ENCODE peak calls at places on chromosome 21, in seven cellular contexts. E is IMR-90, L is GM23248, V is mesenchymal stem cell, O is osteoblast, N is HepG2, C is neuronal stem cell. Y is an unnamed sample. For H3K9me3, the result is how much of the 10 kb centered on the place peaks cover.

GRCh38 chr21:17612565-17613241 is at the start of gene BTG3:
- DNase-seq in E (peak), V (peak), L (peak), C (peak), N (peak), O (peak), Y (peak)

GRCh38 chr21:31564439-31564838 is 95.1 kb upstream of the SOD1 start:
- DNase-seq in N (no peak), L (no peak), C (no peak), O (peak), V (no peak), E (no peak), Y (no peak)

GRCh38 chr21:39316062-39316461 is 2.6 kb upstream of the BRWD1 start:
- DNase-seq in V (no peak), L (peak), C (no peak), E (no peak), O (no peak), N (no peak), Y (no peak)

GRCh38 chr21:26945916-26946315 is 21.0 kb downstream of the ADAMTS5 start:
- DNase-seq in L (peak), N (no peak), O (no peak), C (no peak), V (peak), E (no peak), Y (no peak)

GRCh38 chr21:21682172-21682571 is 684.0 kb downstream of the NCAM2 start:
- DNase-seq in E (peak), N (no peak), L (peak), C (no peak), O (no peak), V (no peak), Y (no peak)

GRCh38 chr21:38267991-38268858 is 11.4 kb downstream of the KCNJ15 start:
- DNase-seq in E (no peak), V (no peak), C (no peak), N (no peak), O (no peak), L (peak), Y (peak)

GRCh38 chr21:38831526-38832467 is 26.1 kb downstream of the ETS2 start:
- DNase-seq in O (peak), L (peak), N (peak), C (no peak), E (peak), V (peak), Y (peak)

GRCh38 chr21:27580276-27580675 is 613.4 kb upstream of the ADAMTS5 start:
- DNase-seq in O (peak), C (no peak), E (peak), N (no peak), V (no peak), L (peak), Y (no peak)

GRCh38 chr21:34004984-34005383 is 68.4 kb upstream of the MRPS6 start:
- DNase-seq in V (no peak), N (no peak), L (no peak), E (no peak), C (no peak), O (no peak), Y (no peak)

GRCh38 chr21:32386195-32386870 is 6.5 kb downstream of the URB1 start:
- DNase-seq in V (no peak), O (no peak), N (no peak), L (peak), C (no peak), E (no peak), Y (peak)

GRCh38 chr21:41885341-41886024 is 6.3 kb upstream of the PRDM15 start:
- DNase-seq in C (no peak), N (no peak), V (peak), L (no peak), E (peak), O (no peak), Y (no peak)

GRCh38 chr21:38950388-38951094 is 144.8 kb downstream of the ETS2 start:
- DNase-seq in O (no peak), C (no peak), V (peak), E (peak), N (no peak), L (peak), Y (no peak)

GRCh38 chr21:32411366-32412161 is 942 bp upstream of the EVA1C start:
- DNase-seq in N (no peak), C (no peak), L (peak), V (peak), O (peak), E (peak), Y (peak)

GRCh38 chr21:38984982-38985422 is 179.3 kb downstream of the ETS2 start:
- DNase-seq in E (peak), N (no peak), V (peak), O (peak), C (no peak), L (peak), Y (peak)

GRCh38 chr21:39336457-39337008 is 12.4 kb downstream of the HMGN1 start:
- DNase-seq in L (no peak), N (peak), O (no peak), C (no peak), E (no peak), V (no peak), Y (no peak)

GRCh38 chr21:41642399-41642798 is 124.5 kb downstream of the RIPK4 start:
- DNase-seq in C (no peak), O (no peak), E (peak), V (no peak), L (peak), N (peak), Y (no peak)

GRCh38 chr21:43343992-43344886 is 82.7 kb downstream of the SIK1 start:
- DNase-seq in E (no peak), L (no peak), C (no peak), O (no peak), N (no peak), V (no peak), Y (no peak)

GRCh38 chr21:41747943-41748738 is 18.7 kb downstream of the RIPK4 start:
- DNase-seq in V (no peak), E (no peak), N (no peak), C (no peak), O (no peak), L (no peak), Y (no peak)

GRCh38 chr21:31902438-31902837 is 29.6 kb downstream of the HUNK start:
- DNase-seq in V (no peak), O (no peak), L (no peak), C (no peak), E (no peak), N (no peak), Y (no peak)

GRCh38 chr21:33514234-33514633 is 22.7 kb upstream of the DNAJC28 start:
- DNase-seq in E (peak), L (peak), V (peak), N (no peak), O (no peak), C (no peak), Y (no peak)

GRCh38 chr21:32717851-32718316 is 9.9 kb downstream of the SYNJ1 start:
- DNase-seq in O (no peak), C (peak), L (no peak), V (peak), E (peak), N (no peak), Y (no peak)

GRCh38 chr21:38979271-38980196 is 173.8 kb downstream of the ETS2 start:
- DNase-seq in N (no peak), O (no peak), E (peak), V (peak), C (no peak), L (peak), Y (no peak)

GRCh38 chr21:26845066-26845749 is at the start of gene ADAMTS1:
- DNase-seq in O (peak), V (peak), C (peak), N (peak), E (peak), L (peak), Y (peak)

GRCh38 chr21:42002421-42002958 is 7.7 kb downstream of the ZBTB21 start:
- DNase-seq in N (no peak), C (no peak), L (peak), E (peak), V (peak), O (peak), Y (no peak)

GRCh38 chr21:33434770-33435360 is 31.7 kb downstream of the IFNGR2 start:
- DNase-seq in L (peak), O (peak), N (no peak), E (peak), V (peak), C (no peak), Y (peak)

GRCh38 chr21:18138507-18138906 is 106.1 kb upstream of the CHODL start:
- DNase-seq in L (no peak), N (no peak), E (no peak), V (no peak), C (no peak), O (no peak), Y (no peak)

GRCh38 chr21:31447477-31447876 is 103.4 kb upstream of the TIAM1 start:
- DNase-seq in N (no peak), V (peak), O (no peak), C (no peak), L (peak), E (peak), Y (no peak)

GRCh38 chr21:20822559-20823133 is 175.6 kb upstream of the NCAM2 start:
- DNase-seq in O (no peak), V (no peak), L (no peak), E (no peak), C (peak), N (no peak), Y (no peak)

GRCh38 chr21:42670884-42671283 is 17.5 kb downstream of the PDE9A start:
- DNase-seq in E (no peak), N (no peak), O (no peak), C (no peak), V (peak), L (no peak), Y (no peak)

DNA sequence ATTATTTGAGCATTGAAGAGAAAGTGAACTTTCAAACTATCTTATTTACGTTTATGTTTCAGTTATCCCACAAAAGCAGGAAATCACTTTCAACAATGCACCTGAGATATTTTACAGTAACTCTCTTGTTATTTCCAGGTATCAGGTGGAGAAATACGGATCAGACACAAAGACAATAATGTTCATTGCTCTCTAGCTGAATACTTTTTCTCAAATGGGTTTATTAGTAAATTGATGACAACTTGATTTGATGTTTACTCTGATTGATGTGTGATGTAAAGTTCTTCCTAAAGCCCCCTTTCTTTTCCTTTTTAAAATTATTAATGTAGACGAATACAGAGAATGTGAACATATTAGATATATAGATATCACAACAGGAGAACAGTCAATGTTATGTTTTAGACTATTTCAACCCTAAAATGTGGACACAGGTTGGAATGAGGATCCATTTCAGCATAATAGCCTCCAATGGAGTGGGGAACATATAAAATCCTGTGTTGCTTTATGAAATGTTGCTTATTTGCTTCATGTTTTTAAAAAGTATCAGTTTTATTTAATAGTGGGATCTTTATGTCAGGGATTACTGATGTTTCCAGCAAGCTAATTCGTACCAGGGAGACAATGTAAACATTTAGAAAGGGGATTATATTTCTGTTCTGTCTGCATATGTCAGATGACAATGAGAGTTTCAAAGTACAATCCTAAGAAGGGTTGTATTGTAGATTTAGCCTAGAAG is 1522.3 kb upstream of the TPTE start:
- DNase-seq in E (no peak), L (no peak), V (no peak), C (no peak), N (peak), O (no peak), Y (no peak)
- H3K9me3 ChIP-seq in E (under half), L (under half), V (under half), C (under half), N (half or more), O (under half), Y (under half)

GRCh38 chr21:29235714-29236197 is 63.0 kb upstream of the BACH1 start:
- DNase-seq in C (no peak), O (no peak), N (no peak), L (no peak), E (no peak), V (no peak), Y (no peak)

GRCh38 chr21:29230541-29231275 is 68.0 kb upstream of the BACH1 start:
- DNase-seq in L (peak), E (no peak), O (peak), V (peak), C (no peak), N (no peak), Y (no peak)

GRCh38 chr21:29231781-29232548 is 66.8 kb upstream of the BACH1 start:
- DNase-seq in E (no peak), O (no peak), C (no peak), N (no peak), L (no peak), V (no peak), Y (no peak)

GRCh38 chr21:29232601-29233541 is 65.9 kb upstream of the BACH1 start:
- DNase-seq in E (peak), O (no peak), C (no peak), L (peak), N (no peak), V (peak), Y (peak)

DNA sequence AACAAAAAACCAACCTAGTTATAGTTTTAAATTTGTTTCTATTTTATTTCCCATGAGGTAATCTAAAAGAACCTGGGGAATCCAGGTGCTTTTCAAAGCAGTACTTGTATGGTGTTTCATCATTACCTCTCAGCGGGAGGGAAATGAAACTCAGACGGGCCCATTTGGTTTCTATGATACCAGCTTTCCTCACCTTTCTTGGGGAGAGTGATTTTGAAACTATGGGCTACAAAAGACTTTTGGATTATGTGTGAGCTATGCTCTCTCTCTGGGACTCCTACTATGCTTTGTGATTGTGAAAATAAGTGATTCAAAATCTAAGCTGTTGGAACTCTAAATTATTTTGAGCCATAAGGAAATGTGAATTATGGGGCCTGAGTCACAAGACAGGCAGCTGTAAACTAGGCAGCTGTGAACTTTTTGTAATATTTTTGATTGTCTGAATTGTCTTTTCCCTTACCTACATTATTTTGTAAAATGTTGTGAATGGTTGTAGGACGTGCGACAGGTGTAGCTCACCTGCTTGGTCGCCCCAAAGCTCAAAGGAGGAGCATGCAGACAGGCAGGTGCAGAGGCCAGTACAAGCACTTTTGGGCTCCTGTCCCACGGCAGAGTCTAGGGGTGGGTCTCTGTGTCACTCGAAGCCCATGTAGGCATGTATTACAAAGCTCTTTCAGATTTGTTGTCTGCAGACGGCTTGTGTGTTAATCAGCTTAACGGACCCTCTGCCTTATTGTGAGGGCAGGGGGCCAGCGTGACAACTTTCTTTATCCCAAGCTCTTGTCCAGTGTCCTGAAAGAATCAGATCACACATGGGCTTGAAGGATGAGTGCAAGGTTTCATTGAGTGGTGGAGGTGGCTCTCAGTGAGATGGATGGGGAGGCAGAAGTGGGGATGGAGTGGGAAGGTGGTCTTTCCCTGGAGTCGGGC is 64.8 kb upstream of the BACH1 start:
- DNase-seq in E (no peak), C (no peak), N (no peak), V (no peak), O (no peak), L (no peak), Y (no peak)
- H3K27ac ChIP-seq in E (no peak), C (no peak), N (no peak), V (no peak), O (peak), L (no peak), Y (no peak)

DNA sequence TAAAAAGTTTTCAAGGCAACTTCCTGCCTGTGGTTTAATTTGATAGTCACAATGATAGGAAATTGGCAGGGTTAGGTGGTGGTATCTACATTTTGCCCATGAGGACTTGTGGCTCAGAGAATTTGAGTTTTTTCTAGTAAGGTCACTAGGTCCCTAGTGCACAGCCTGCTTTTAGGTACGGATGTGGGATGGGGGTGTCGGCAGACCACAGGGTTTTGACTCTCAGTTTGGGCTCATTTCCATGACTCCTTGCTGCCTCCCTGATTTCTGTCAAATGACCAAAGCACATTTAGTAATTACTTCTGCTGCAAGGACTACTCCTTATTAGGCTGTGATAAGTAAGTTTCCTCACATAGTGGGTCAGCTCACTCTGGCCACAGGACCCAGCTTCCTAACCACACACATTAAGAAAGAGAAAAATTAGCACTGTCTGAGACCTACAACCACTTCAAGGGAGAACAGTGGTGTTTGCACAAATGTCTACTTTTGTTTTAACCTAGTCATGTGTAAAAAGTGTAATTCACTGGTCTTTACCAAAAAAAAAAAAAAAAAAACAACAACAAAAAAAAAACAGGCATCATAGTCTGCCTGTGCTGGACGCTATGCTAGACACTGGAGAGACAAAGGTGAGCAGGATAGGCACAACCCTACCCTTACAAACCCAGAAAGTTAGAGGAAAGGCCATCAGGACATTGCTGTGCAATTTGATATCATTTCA is 43.7 kb downstream of the MRPL39 start:
- DNase-seq in N (no peak), C (no peak), L (peak), V (peak), E (no peak), O (no peak), Y (peak)
- H3K4me2 ChIP-seq in N (no peak), C (no peak), L (peak), V (no peak), E (peak), O (peak), Y (peak)

GRCh38 chr21:46005081-46005480 is 23.5 kb downstream of the COL6A1 start:
- DNase-seq in E (no peak), O (peak), C (no peak), N (no peak), V (no peak), L (peak), Y (no peak)
- H3K9me3 ChIP-seq in E (under half), O (under half), C (under half), N (under half), V (under half), L (under half), Y (under half)

DNA sequence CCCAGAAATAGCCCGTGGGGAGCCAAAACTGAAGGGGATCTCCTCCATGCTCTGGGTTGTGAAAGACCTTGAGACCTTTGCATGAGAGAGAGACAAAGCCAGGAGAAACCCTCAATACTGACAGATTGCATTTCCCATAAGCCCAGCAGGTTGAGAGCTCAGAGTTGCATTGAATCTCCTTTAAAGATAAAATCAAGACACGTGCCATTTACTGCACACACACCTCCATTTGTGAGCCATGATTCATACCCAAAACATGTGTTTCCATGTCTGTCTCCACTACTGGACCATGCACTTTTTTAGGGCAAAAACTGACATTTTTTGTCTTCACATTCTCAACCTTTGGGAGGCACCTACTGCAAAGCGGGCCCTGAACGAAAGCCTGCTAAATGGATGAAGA is 144.0 kb upstream of the NRIP1 start:
- DNase-seq in L (no peak), E (no peak), V (no peak), N (no peak), O (no peak), C (no peak), Y (no peak)
- H3K27ac ChIP-seq in L (no peak), E (no peak), V (no peak), N (no peak), O (no peak), C (no peak), Y (no peak)